ENCODE peak calls at places on chromosomes 1 and 21, in seven cellular contexts. B is sigmoid colon, K is HCT116, E is prostate gland, N is transverse colon, G is breast epithelium, T is stomach. X is an unnamed sample.
A peak's percentile ranks its signal among the peaks of the same experiment; 100 is the strongest.

GRCh38 chr1:75079535-75080290 is 54.5 kb upstream of the LHX8 start:
- DNase-seq in B (no peak), K (no peak), E (no peak), N (no peak), G (no peak), T (no peak), X (no peak)

GRCh38 chr1:17700981-17701870 is 53.9 kb upstream of the ACTL8 start:
- DNase-seq in B (no peak), K (no peak), E (no peak), N (no peak), G (no peak), T (no peak), X (no peak)

GRCh38 chr1:222892137-222892763 is 77.4 kb downstream of the DISP1 start:
- DNase-seq in B (no peak), K (no peak), E (no peak), N (no peak), G (no peak), T (no peak), X (no peak)

GRCh38 chr1:231013391-231014015 is 26.6 kb downstream of the FAM89A start:
- DNase-seq in B (no peak), K (no peak), E (no peak), N (no peak), G (no peak), T (no peak), X (no peak)

GRCh38 chr1:111279144-111279543 is 11.5 kb upstream of the CHIA start:
- DNase-seq in B (no peak), K (no peak), E (no peak), N (no peak), G (no peak), T (no peak), X (no peak)

GRCh38 chr1:75257424-75257823 is 123.2 kb downstream of the LHX8 start:
- DNase-seq in B (no peak), K (no peak), E (no peak), N (no peak), G (no peak), T (no peak), X (no peak)

GRCh38 chr1:209045326-209046057 is 538.0 kb upstream of the CAMK1G start:
- DNase-seq in B (no peak), K (no peak), E (no peak), N (peak; percentile 12), G (no peak), T (no peak), X (no peak)

GRCh38 chr1:47522890-47523811 is 85.3 kb downstream of the FOXD2 start:
- DNase-seq in B (no peak), K (no peak), E (no peak), N (no peak), G (no peak), T (no peak), X (no peak)

GRCh38 chr1:13700521-13701273 is 709 bp downstream of the PRDM2 start:
- DNase-seq in B (no peak), K (no peak), E (peak; percentile 24), N (peak; percentile 47), G (no peak), T (peak; percentile 45), X (peak; percentile 50)

GRCh38 chr1:23693599-23693998 is 2.0 kb downstream of the RPL11 start:
- DNase-seq in B (no peak), K (no peak), E (no peak), N (no peak), G (no peak), T (no peak), X (no peak)

GRCh38 chr1:67987046-67987799 is 63.2 kb downstream of the DIRAS3 start:
- DNase-seq in B (no peak), K (no peak), E (no peak), N (no peak), G (no peak), T (no peak), X (no peak)

GRCh38 chr1:43271186-43272118 is 1.7 kb downstream of the TMEM125 start:
- DNase-seq in B (peak; percentile 30), K (no peak), E (no peak), N (no peak), G (no peak), T (peak; percentile 25), X (no peak)

GRCh38 chr1:31182352-31182751 is 57.3 kb downstream of the NKAIN1 start:
- DNase-seq in B (peak; percentile 74), K (peak; percentile 69), E (peak; percentile 64), N (peak; percentile 64), G (peak; percentile 61), T (peak; percentile 56), X (peak; percentile 62)

GRCh38 chr1:197915797-197916686 is 1.1 kb upstream of the LHX9 start:
- DNase-seq in B (no peak), K (peak; percentile 53), E (no peak), N (peak; percentile 54), G (no peak), T (no peak), X (no peak)

GRCh38 chr1:214842856-214843255 is 239.7 kb upstream of the KCNK2 start:
- DNase-seq in B (no peak), K (no peak), E (no peak), N (no peak), G (no peak), T (no peak), X (no peak)

GRCh38 chr1:117928881-117929339 is 511 bp downstream of the GDAP2 start:
- DNase-seq in B (peak; percentile 73), K (peak; percentile 39), E (peak; percentile 16), N (peak; percentile 67), G (peak; percentile 24), T (peak; percentile 54), X (peak; percentile 6)

GRCh38 chr1:90879281-90879680 is 142.6 kb downstream of the ZNF644 start:
- DNase-seq in B (no peak), K (peak; percentile 8), E (no peak), N (no peak), G (no peak), T (no peak), X (no peak)

GRCh38 chr21:34077888-34078287 is 4.5 kb downstream of the MRPS6 start:
- DNase-seq in B (no peak), K (no peak), E (no peak), N (no peak), G (no peak), T (no peak), X (no peak)

GRCh38 chr1:220514256-220514655 is 13.7 kb upstream of the MARK1 start:
- DNase-seq in B (no peak), K (no peak), E (no peak), N (no peak), G (no peak), T (no peak), X (no peak)

GRCh38 chr1:31366796-31367195 is 6.1 kb downstream of the FABP3 start:
- DNase-seq in B (no peak), K (no peak), E (no peak), N (no peak), G (no peak), T (no peak), X (no peak)

GRCh38 chr21:41868062-41868710 is 11.0 kb downstream of the PRDM15 start:
- DNase-seq in B (no peak), K (no peak), E (no peak), N (peak; percentile 43), G (no peak), T (no peak), X (peak; percentile 57)

GRCh38 chr1:149888160-149888998 is 11.0 kb upstream of the BOLA1 start:
- DNase-seq in B (peak; percentile 94), K (peak; percentile 88), E (peak; percentile 84), N (peak; percentile 86), G (peak; percentile 85), T (peak; percentile 77), X (peak; percentile 51)
- TF ChIP-seq POLR2A in B (peak; percentile 64), K (peak; percentile 96), E (peak; percentile 75), N (no peak), G (no peak), T (no peak), X (peak; percentile 75)

GRCh38 chr1:207752456-207753132 is 740 bp downstream of the CD46 start:
- DNase-seq in B (peak; percentile 65), K (no peak), E (no peak), N (peak; percentile 77), G (peak; percentile 31), T (peak; percentile 66), X (peak; percentile 7)
- TF ChIP-seq POLR2AphosphoS5 in B (no peak), K (peak; percentile 28), E (no peak), N (peak; percentile 52), G (no peak), T (peak; percentile 47), X (no peak)

GRCh38 chr1:9466780-9467755 is 72.2 kb upstream of the SLC25A33 start:
- DNase-seq in B (peak; percentile 82), K (no peak), E (peak; percentile 50), N (peak; percentile 54), G (peak; percentile 70), T (peak; percentile 78), X (no peak)
- TF ChIP-seq POLR2A in B (no peak), K (no peak), E (no peak), N (no peak), G (no peak), T (no peak), X (no peak)

GRCh38 chr1:216346521-216346920 is 76.7 kb downstream of the USH2A start:
- DNase-seq in B (no peak), K (no peak), E (no peak), N (no peak), G (no peak), T (no peak), X (no peak)
- TF ChIP-seq POLR2AphosphoS5 in B (no peak), K (no peak), E (no peak), N (no peak), G (no peak), T (no peak), X (no peak)

DNA sequence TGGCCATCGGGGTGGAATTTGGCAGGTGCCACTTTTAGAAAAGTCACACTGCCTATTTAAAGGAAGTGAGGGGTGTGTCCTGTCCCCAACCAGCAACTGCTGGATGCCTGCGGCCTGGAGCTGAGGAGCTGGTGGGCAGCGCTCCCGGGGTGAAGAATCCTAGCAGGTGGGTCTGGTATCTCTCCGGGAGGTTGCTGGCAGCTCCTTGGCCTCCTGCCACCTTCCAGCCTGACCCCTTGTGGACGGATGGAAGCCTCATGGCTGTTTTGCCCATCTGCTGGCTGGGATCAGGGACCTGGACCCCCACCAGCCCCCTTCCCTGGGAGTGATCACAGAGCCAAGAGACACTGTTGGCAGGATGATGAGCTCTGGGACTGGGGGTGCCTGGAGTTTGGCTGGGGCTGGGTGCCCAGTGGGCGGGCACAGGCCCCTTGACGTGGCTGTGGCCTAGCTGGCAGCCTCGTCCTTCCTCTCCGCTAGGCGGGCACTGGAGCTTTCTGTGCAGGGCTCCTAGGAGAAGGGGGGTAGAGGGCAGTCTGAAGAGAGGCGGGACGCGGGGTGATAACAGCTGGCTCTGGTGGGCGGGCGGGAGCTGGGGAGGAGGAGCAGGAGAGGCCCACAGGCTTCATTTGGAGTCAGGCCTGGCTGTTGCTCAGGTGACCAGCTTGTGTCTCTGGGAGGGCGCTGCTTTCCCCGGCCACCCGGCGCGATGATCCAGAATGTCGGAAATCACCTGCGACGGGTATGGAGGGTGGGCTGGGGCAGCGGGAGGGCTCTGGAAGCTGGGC is at the start of gene ACOT11:
- DNase-seq in B (peak; percentile 98), K (no peak), E (peak; percentile 77), N (peak; percentile 70), G (peak; percentile 71), T (peak; percentile 77), X (no peak)
- TF ChIP-seq POLR2A in B (no peak), K (no peak), E (peak; percentile 32), N (no peak), G (no peak), T (no peak), X (no peak)

X was measured in GM12892.